ENCODE peak calls at places on chromosomes 1 and 21, in five cellular contexts. I, S, K, M and N are unnamed samples.

GRCh38 chr1:59831529-59831928 is 16.8 kb downstream of the HOOK1 start:
- DNase-seq in K (no peak), I (no peak), S (no peak), M (no peak), N (no peak)

GRCh38 chr1:115874929-115875328 is 34.0 kb upstream of the NHLH2 start:
- DNase-seq in M (no peak), S (no peak), I (no peak), K (no peak), N (no peak)

GRCh38 chr1:11731719-11732283 is 4.1 kb upstream of the AGTRAP start:
- DNase-seq in M (peak; percentile 33), I (no peak), K (no peak), S (peak; percentile 74), N (peak; percentile 67)

GRCh38 chr21:36412916-36413315 is 27.7 kb downstream of the CHAF1B start:
- DNase-seq in S (no peak), K (no peak), I (no peak), M (no peak), N (no peak)

GRCh38 chr1:57983441-57983840 is 559.6 kb upstream of the DAB1 start:
- DNase-seq in K (no peak), M (no peak), S (no peak), I (no peak), N (no peak)

GRCh38 chr1:156860639-156861423 is at the start of gene NTRK1:
- DNase-seq in I (peak; percentile 16), M (peak; percentile 71), S (no peak), K (peak; percentile 53), N (peak; percentile 84)

GRCh38 chr1:156123356-156124196 is 9.1 kb downstream of the LMNA start:
- DNase-seq in K (peak; percentile 58), M (no peak), S (peak; percentile 95), I (peak; percentile 93), N (no peak)

GRCh38 chr1:175597969-175598765 is 145.2 kb downstream of the TNR start:
- DNase-seq in S (no peak), K (no peak), M (no peak), I (no peak), N (no peak)

GRCh38 chr1:186301448-186301847 is 73.6 kb downstream of the TPR start:
- DNase-seq in I (no peak), S (no peak), K (no peak), M (no peak), N (no peak)

GRCh38 chr1:79133703-79134258 is 127.3 kb upstream of the ADGRL4 start:
- DNase-seq in S (no peak), M (no peak), K (no peak), I (no peak), N (no peak)

GRCh38 chr1:226873771-226874578 is 3.6 kb downstream of the PSEN2 start:
- DNase-seq in M (no peak), K (no peak), S (peak; percentile 16), I (peak; percentile 78), N (no peak)

GRCh38 chr1:6136516-6137220 is 43.5 kb downstream of the CHD5 start:
- DNase-seq in S (peak; percentile 21), K (no peak), I (no peak), M (no peak), N (no peak)

GRCh38 chr1:209755926-209756607 is at the start of gene TRAF3IP3:
- DNase-seq in K (peak; percentile 56), I (no peak), S (peak; percentile 61), M (no peak), N (no peak)

GRCh38 chr1:26029864-26030481 is 8.4 kb downstream of the EXTL1 start:
- DNase-seq in K (no peak), I (no peak), S (no peak), M (no peak), N (no peak)

GRCh38 chr1:204275695-204276596 is 62.2 kb upstream of the GOLT1A start:
- DNase-seq in M (no peak), I (no peak), K (no peak), S (no peak), N (no peak)

GRCh38 chr1:152050886-152051764 is 14.3 kb upstream of the S100A11 start:
- DNase-seq in S (no peak), I (no peak), M (no peak), K (no peak), N (no peak)

GRCh38 chr1:2477309-2477708 is 1.2 kb downstream of the PLCH2 start:
- DNase-seq in M (no peak), K (no peak), I (no peak), S (no peak), N (peak; percentile 61)

GRCh38 chr1:18580676-18581419 is 49.8 kb upstream of the PAX7 start:
- DNase-seq in M (no peak), I (no peak), K (no peak), S (no peak), N (no peak)

GRCh38 chr1:1020000-1020404 is at the start of gene AGRN:
- DNase-seq in I (no peak), K (peak; percentile 17), M (peak; percentile 70), S (no peak), N (peak; percentile 54)

GRCh38 chr1:219858980-219859379 is 69.4 kb downstream of the SLC30A10 start:
- DNase-seq in K (no peak), M (no peak), I (no peak), S (no peak), N (no peak)

GRCh38 chr1:197451424-197451823 is 183.4 kb downstream of the CRB1 start:
- DNase-seq in I (no peak), S (no peak), M (no peak), K (no peak), N (no peak)

GRCh38 chr1:39737546-39738169 is 1.0 kb upstream of the PPIE start:
- DNase-seq in S (no peak), M (no peak), I (no peak), K (no peak), N (no peak)

GRCh38 chr21:41600961-41601572 is 93.1 kb upstream of the TMPRSS2 start:
- DNase-seq in K (no peak), M (no peak), S (no peak), I (peak; percentile 2), N (no peak)

GRCh38 chr1:162040657-162041056 is 17.0 kb upstream of the OLFML2B start:
- DNase-seq in K (no peak), S (no peak), M (no peak), I (no peak), N (no peak)

GRCh38 chr1:3306583-3307285 is 147.7 kb upstream of the ARHGEF16 start:
- DNase-seq in S (no peak), M (no peak), I (no peak), K (no peak), N (no peak)

GRCh38 chr1:196623079-196623478 is 14.8 kb upstream of the KCNT2 start:
- DNase-seq in K (no peak), I (no peak), M (no peak), S (no peak), N (no peak)

GRCh38 chr1:226738995-226739695 is at the start of gene ITPKB:
- DNase-seq in S (peak; percentile 55), M (peak; percentile 34), K (peak; percentile 43), I (peak; percentile 43), N (no peak)

GRCh38 chr1:187680823-187681222 is 852.1 kb downstream of the PLA2G4A start:
- DNase-seq in I (no peak), S (no peak), K (no peak), M (no peak), N (no peak)